ENCODE peak calls at places on chromosomes 1 and 21, in six cellular contexts. N is kidney; T is heart left ventricle; U is CD8-positive, alpha-beta memory T cell; X is psoas muscle; G is GM23248. M is an unnamed sample.

GRCh38 chr1:14499312-14500040 is 99.0 kb upstream of the KAZN start:
- DNase-seq in G (no peak), N (no peak), X (no peak), T (no peak), U (no peak), M (no peak)

GRCh38 chr1:99083338-99083737 is 78.7 kb upstream of the PLPPR5 start:
- DNase-seq in T (no peak), U (no peak), X (no peak), G (no peak), N (no peak), M (no peak)

GRCh38 chr21:15249285-15249993 is 184.6 kb upstream of the NRIP1 start:
- DNase-seq in N (no peak), X (no peak), T (no peak), G (no peak), U (no peak), M (no peak)

GRCh38 chr1:84668185-84668584 is 22.1 kb downstream of the SSX2IP start:
- DNase-seq in N (no peak), U (no peak), G (peak; percentile 9), T (no peak), X (no peak), M (no peak)

GRCh38 chr1:247409869-247410544 is 6.0 kb upstream of the NLRP3 start:
- DNase-seq in N (no peak), X (no peak), G (no peak), T (no peak), U (no peak), M (no peak)

GRCh38 chr1:188027613-188028012 is 1198.9 kb downstream of the PLA2G4A start:
- DNase-seq in G (peak; percentile 73), U (no peak), X (no peak), N (no peak), T (no peak), M (no peak)

GRCh38 chr1:67583462-67583950 is 101.5 kb upstream of the GADD45A start:
- DNase-seq in G (no peak), X (no peak), N (no peak), U (no peak), T (no peak), M (no peak)

GRCh38 chr1:103256490-103256889 is 148.2 kb upstream of the COL11A1 start:
- DNase-seq in T (no peak), N (no peak), G (peak; percentile 70), X (no peak), U (no peak), M (no peak)

GRCh38 chr21:44521928-44522752 is 17.9 kb downstream of the KRTAP10-1 start:
- DNase-seq in U (no peak), X (peak; percentile 53), T (peak; percentile 15), N (peak; percentile 72), G (no peak), M (peak; percentile 7)

GRCh38 chr1:175072131-175072941 is 4.7 kb downstream of the TNN start:
- DNase-seq in U (no peak), T (peak; percentile 44), G (peak; percentile 81), N (no peak), X (peak; percentile 60), M (peak; percentile 40)

GRCh38 chr1:1841575-1841991 is 49.3 kb downstream of the GNB1 start:
- DNase-seq in U (no peak), X (no peak), G (peak; percentile 79), N (no peak), T (no peak), M (no peak)

GRCh38 chr21:17462276-17462981 is 50.4 kb upstream of the CXADR start:
- DNase-seq in X (no peak), T (no peak), U (no peak), G (no peak), N (no peak), M (no peak)

GRCh38 chr1:24180676-24181075 is 6.4 kb downstream of the IFNLR1 start:
- DNase-seq in U (no peak), N (no peak), X (no peak), T (no peak), G (no peak), M (no peak)

GRCh38 chr1:115219937-115220336 is 118.1 kb downstream of the NGF start:
- DNase-seq in U (no peak), X (peak; percentile 61), G (peak; percentile 13), T (peak; percentile 25), N (no peak), M (peak; percentile 51)

GRCh38 chr1:16294219-16295212 is 57.5 kb upstream of the CPLANE2 start:
- DNase-seq in T (no peak), N (no peak), X (no peak), G (no peak), U (no peak), M (no peak)

GRCh38 chr1:111197598-111198289 is 2.7 kb downstream of the DENND2D start:
- DNase-seq in U (peak; percentile 59), N (peak; percentile 77), X (no peak), T (no peak), G (peak; percentile 43), M (no peak)

GRCh38 chr1:236039736-236040670 is 24.9 kb downstream of the NID1 start:
- DNase-seq in N (no peak), U (no peak), T (no peak), X (no peak), G (no peak), M (peak; percentile 49)

GRCh38 chr1:47533176-47534039 is 95.6 kb downstream of the FOXD2 start:
- DNase-seq in N (peak; percentile 89), U (no peak), X (peak; percentile 64), G (peak; percentile 76), T (peak; percentile 73), M (peak; percentile 44)

GRCh38 chr1:87404306-87404705 is 75.6 kb downstream of the LMO4 start:
- DNase-seq in N (no peak), G (no peak), U (no peak), T (no peak), X (no peak), M (no peak)

GRCh38 chr1:225768662-225769426 is 8.8 kb upstream of the SRP9 start:
- DNase-seq in N (no peak), G (no peak), U (no peak), T (no peak), X (no peak), M (no peak)

GRCh38 chr1:6184083-6184783 is 4.1 kb upstream of the CHD5 start:
- DNase-seq in X (no peak), N (peak; percentile 4), U (no peak), G (no peak), T (no peak), M (no peak)

GRCh38 chr1:30842698-30843354 is 65.7 kb downstream of the SDC3 start:
- DNase-seq in X (no peak), U (no peak), N (peak; percentile 88), G (no peak), T (no peak), M (no peak)

GRCh38 chr1:6303397-6304012 is 42.6 kb upstream of the GPR153 start:
- DNase-seq in N (peak; percentile 22), X (no peak), T (no peak), U (no peak), G (no peak), M (no peak)

GRCh38 chr1:204493145-204493881 is 1.3 kb downstream of the PIK3C2B start:
- DNase-seq in X (peak; percentile 85), U (no peak), G (peak; percentile 69), N (peak; percentile 86), T (peak; percentile 72), M (peak; percentile 74)

GRCh38 chr1:159920651-159921050 is 4.7 kb downstream of the TAGLN2 start:
- DNase-seq in N (no peak), T (no peak), G (no peak), X (no peak), U (no peak), M (no peak)

GRCh38 chr1:153789478-153790148 is 14.4 kb downstream of the SLC27A3 start:
- DNase-seq in T (no peak), X (no peak), G (peak; percentile 49), N (peak; percentile 81), U (no peak), M (no peak)

GRCh38 chr1:236502579-236502971 is 21.2 kb upstream of the LGALS8 start:
- DNase-seq in N (no peak), U (no peak), G (peak; percentile 28), T (no peak), X (no peak), M (no peak)

GRCh38 chr1:8796812-8797211 is 20.6 kb downstream of the RERE start:
- DNase-seq in N (no peak), T (no peak), U (no peak), X (no peak), G (no peak), M (no peak)
- H3K36me3 ChIP-seq in N (no peaks in the 10 kb centered on the region), T (no peaks in the 10 kb centered on the region), U (no peaks in the 10 kb centered on the region), X (no peaks in the 10 kb centered on the region), G (no peaks in the 10 kb centered on the region), M (no peaks in the 10 kb centered on the region)

GRCh38 chr1:244860078-244860477 is 4.3 kb downstream of the HNRNPU start:
- DNase-seq in N (no peak), U (no peak), G (no peak), T (no peak), X (no peak), M (no peak)
- H3K36me3 ChIP-seq in N (peaks cover 55% of the 10 kb centered on the region), U (peaks cover 67% of the 10 kb centered on the region), G (peaks cover 68% of the 10 kb centered on the region), T (peaks cover 69% of the 10 kb centered on the region), X (peaks cover 17% of the 10 kb centered on the region), M (peaks cover 58% of the 10 kb centered on the region)

GRCh38 chr1:150620919-150621318 is 8.5 kb downstream of the ENSA start:
- DNase-seq in U (no peak), X (no peak), T (no peak), G (no peak), N (no peak), M (no peak)

GRCh38 chr1:150621497-150622113 is 7.8 kb downstream of the ENSA start:
- DNase-seq in T (peak; percentile 64), X (peak; percentile 59), U (peak; percentile 40), N (no peak), G (peak; percentile 82), M (no peak)

GRCh38 chr1:150615346-150616201 is 13.8 kb downstream of the ENSA start:
- DNase-seq in N (no peak), G (no peak), X (no peak), T (no peak), U (peak; percentile 14), M (no peak)

GRCh38 chr1:150622219-150622975 is 7.0 kb downstream of the ENSA start:
- DNase-seq in N (peak; percentile 82), G (no peak), U (no peak), T (peak; percentile 51), X (peak; percentile 71), M (peak; percentile 59)

GRCh38 chr1:150619576-150620509 is 9.6 kb downstream of the ENSA start:
- DNase-seq in X (no peak), T (peak; percentile 33), N (no peak), G (peak; percentile 92), U (no peak), M (no peak)
- H3K36me3 ChIP-seq in X (peaks cover 8% of the 10 kb centered on the region), T (peaks cover 65% of the 10 kb centered on the region), N (peaks cover 31% of the 10 kb centered on the region), G (peaks cover 10% of the 10 kb centered on the region), U (peaks cover 15% of the 10 kb centered on the region), M (peaks cover 51% of the 10 kb centered on the region)

GRCh38 chr1:41722184-41722583 is 196.5 kb downstream of the HIVEP3 start:
- DNase-seq in G (no peak), T (no peak), N (no peak), U (no peak), X (no peak), M (no peak)

GRCh38 chr1:41721039-41721438 is 197.7 kb downstream of the HIVEP3 start:
- DNase-seq in G (no peak), N (no peak), X (no peak), U (no peak), T (no peak), M (no peak)

GRCh38 chr1:41719128-41719527 is 199.6 kb downstream of the HIVEP3 start:
- DNase-seq in N (no peak), G (no peak), U (no peak), X (no peak), T (no peak), M (no peak)

GRCh38 chr1:41718444-41719028 is 200.2 kb downstream of the HIVEP3 start:
- DNase-seq in T (no peak), X (no peak), U (no peak), G (no peak), N (no peak), M (no peak)

GRCh38 chr1:41719590-41719989 is 199.1 kb downstream of the HIVEP3 start:
- DNase-seq in U (no peak), N (no peak), X (no peak), T (no peak), G (no peak), M (no peak)
- H3K36me3 ChIP-seq in U (no peaks in the 10 kb centered on the region), N (no peaks in the 10 kb centered on the region), X (no peaks in the 10 kb centered on the region), T (no peaks in the 10 kb centered on the region), G (no peaks in the 10 kb centered on the region), M (no peaks in the 10 kb centered on the region)